ENCODE peak calls at places on chromosomes 16 and 17, in five cellular contexts. O, Y, J, Q and W are unnamed samples.

GRCh38 chr17:55433029-55433628 is 11.5 kb upstream of the MMD start:
- DNase-seq in O (no peak), Y (no peak), J (no peak), Q (no peak), W (no peak)

GRCh38 chr17:79188048-79188447 is 113.4 kb downstream of the ENGASE start:
- DNase-seq in O (no peak), Y (peak; percentile 40), J (no peak), Q (no peak), W (no peak)

GRCh38 chr16:89132194-89133005 is 38.7 kb downstream of the ACSF3 start:
- DNase-seq in O (no peak), Y (no peak), J (no peak), Q (no peak), W (no peak)

GRCh38 chr17:82236142-82236971 is 7.5 kb downstream of the SLC16A3 start:
- DNase-seq in O (no peak), Y (peak; percentile 70), J (peak; percentile 63), Q (peak; percentile 43), W (peak; percentile 45)

GRCh38 chr17:35597604-35598003 is 10.5 kb downstream of the AP2B1 start:
- DNase-seq in O (no peak), Y (no peak), J (no peak), Q (no peak), W (no peak)

GRCh38 chr16:46932802-46933201 is 40.7 kb downstream of the DNAJA2 start:
- DNase-seq in O (no peak), Y (peak; percentile 41), J (no peak), Q (no peak), W (no peak)

GRCh38 chr17:78381601-78382168 is 3.2 kb downstream of the PGS1 start:
- DNase-seq in O (no peak), Y (no peak), J (no peak), Q (no peak), W (peak; percentile 86)

GRCh38 chr17:38604479-38605229 is 1.1 kb downstream of the SRCIN1 start:
- DNase-seq in O (no peak), Y (no peak), J (peak; percentile 13), Q (no peak), W (no peak)

GRCh38 chr17:2259769-2260536 is 43.6 kb downstream of the SMG6 start:
- DNase-seq in O (no peak), Y (no peak), J (peak; percentile 18), Q (no peak), W (no peak)

GRCh38 chr16:57485916-57486857 is at the start of gene DOK4:
- DNase-seq in O (peak; percentile 19), Y (peak; percentile 64), J (peak; percentile 78), Q (peak; percentile 48), W (peak; percentile 36)

GRCh38 chr16:50298591-50299507 is 32.5 kb downstream of the ADCY7 start:
- DNase-seq in O (no peak), Y (no peak), J (no peak), Q (no peak), W (no peak)

GRCh38 chr16:84839054-84839453 is 19.3 kb downstream of the CRISPLD2 start:
- DNase-seq in O (no peak), Y (no peak), J (no peak), Q (peak; percentile 16), W (no peak)

GRCh38 chr16:84514874-84515835 is 10.7 kb upstream of the MEAK7 start:
- DNase-seq in O (no peak), Y (peak; percentile 78), J (peak; percentile 70), Q (no peak), W (no peak)

GRCh38 chr16:56211471-56211944 is 20.2 kb downstream of the GNAO1 start:
- DNase-seq in O (no peak), Y (no peak), J (no peak), Q (no peak), W (no peak)

GRCh38 chr17:11705111-11705510 is 106.8 kb downstream of the DNAH9 start:
- DNase-seq in O (no peak), Y (no peak), J (no peak), Q (no peak), W (no peak)

GRCh38 chr17:43830510-43831145 is 2.3 kb downstream of the MPP3 start:
- DNase-seq in O (no peak), Y (no peak), J (no peak), Q (no peak), W (no peak)